ENCODE peak calls at places on chromosomes 1 and 21, in seven cellular contexts. N is suprapubic skin, S is stomach, V is sigmoid colon, M is GM12892, R is transverse colon, E is breast epithelium. D is an unnamed sample.

GRCh38 chr1:212614398-212615091 is 6.0 kb downstream of the ATF3 start:
- DNase-seq in R (no peak), N (no peak), S (no peak), E (no peak), V (no peak), M (no peak), D (no peak)

GRCh38 chr1:86769065-86769464 is 64.7 kb downstream of the SH3GLB1 start:
- DNase-seq in V (no peak), S (no peak), E (no peak), R (no peak), M (no peak), N (no peak), D (no peak)

GRCh38 chr1:219788091-219788490 is 140.3 kb downstream of the SLC30A10 start:
- DNase-seq in V (no peak), R (no peak), N (no peak), M (no peak), S (no peak), E (no peak), D (no peak)

GRCh38 chr1:116498789-116499628 is 71.8 kb downstream of the CD58 start:
- DNase-seq in R (peak; percentile 64), E (no peak), M (peak; percentile 32), S (no peak), N (no peak), V (no peak), D (peak; percentile 39)

GRCh38 chr1:152473887-152474537 is 36.6 kb upstream of the LCE5A start:
- DNase-seq in N (no peak), S (no peak), M (no peak), R (no peak), V (no peak), E (no peak), D (no peak)

GRCh38 chr1:11150326-11150725 is 38.8 kb upstream of the ANGPTL7 start:
- DNase-seq in M (no peak), V (peak; percentile 30), S (no peak), R (no peak), E (no peak), N (no peak), D (no peak)

GRCh38 chr1:27366411-27367159 is at the start of gene MAP3K6:
- DNase-seq in N (peak; percentile 95), V (peak; percentile 96), M (no peak), S (peak; percentile 90), R (peak; percentile 90), E (peak; percentile 95), D (peak; percentile 59)

GRCh38 chr1:230011333-230012092 is 55.5 kb upstream of the GALNT2 start:
- DNase-seq in M (no peak), E (no peak), V (no peak), N (no peak), R (no peak), S (no peak), D (no peak)

GRCh38 chr1:72568113-72568512 is 285.8 kb upstream of the NEGR1 start:
- DNase-seq in N (no peak), M (no peak), S (no peak), V (no peak), E (no peak), R (no peak), D (no peak)

GRCh38 chr1:94036721-94037120 is 84.2 kb downstream of the ABCA4 start:
- DNase-seq in V (no peak), R (no peak), M (no peak), S (no peak), E (no peak), N (no peak), D (no peak)

GRCh38 chr1:225931270-225932129 is 7.5 kb upstream of the PYCR2 start:
- DNase-seq in V (no peak), E (no peak), S (no peak), R (no peak), N (no peak), M (no peak), D (no peak)

GRCh38 chr1:55974714-55975441 is 604.5 kb downstream of the PLPP3 start:
- DNase-seq in M (no peak), E (no peak), N (no peak), V (no peak), R (no peak), S (no peak), D (no peak)

GRCh38 chr1:11535316-11535715 is 56.4 kb downstream of the DISP3 start:
- DNase-seq in N (no peak), R (no peak), V (no peak), S (no peak), E (no peak), M (no peak), D (no peak)

GRCh38 chr1:248196965-248197364 is at the start of gene OR2M3:
- DNase-seq in E (no peak), R (no peak), M (no peak), V (no peak), N (no peak), S (no peak), D (no peak)

GRCh38 chr21:34235514-34235913 is 128.3 kb upstream of the KCNE2 start:
- DNase-seq in E (no peak), M (no peak), R (no peak), N (no peak), V (no peak), S (no peak), D (no peak)

GRCh38 chr1:54488831-54489626 is 59.0 kb upstream of the ACOT11 start:
- DNase-seq in V (peak; percentile 90), R (peak; percentile 81), N (peak; percentile 86), M (peak; percentile 93), S (peak; percentile 82), E (peak; percentile 76), D (peak; percentile 93)

GRCh38 chr1:165367375-165367993 is 11.0 kb upstream of the LMX1A start:
- DNase-seq in S (peak; percentile 86), V (peak; percentile 90), E (peak; percentile 71), R (peak; percentile 83), N (peak; percentile 89), M (peak; percentile 51), D (peak; percentile 62)

GRCh38 chr1:185408675-185409270 is 91.7 kb upstream of the IVNS1ABP start:
- DNase-seq in E (no peak), M (no peak), R (no peak), V (no peak), S (no peak), N (no peak), D (no peak)

GRCh38 chr1:38760562-38760961 is 99.0 kb downstream of the RRAGC start:
- DNase-seq in N (no peak), M (no peak), S (no peak), R (no peak), V (no peak), E (no peak), D (no peak)

GRCh38 chr1:25837253-25837875 is 17.6 kb downstream of the MTFR1L start:
- DNase-seq in E (no peak), S (no peak), V (no peak), R (no peak), M (no peak), N (no peak), D (no peak)

GRCh38 chr1:164709108-164709507 is 150.1 kb downstream of the PBX1 start:
- DNase-seq in V (no peak), R (no peak), N (no peak), E (no peak), M (no peak), S (no peak), D (no peak)

GRCh38 chr1:9827558-9828185 is 3.9 kb upstream of the CLSTN1 start:
- DNase-seq in M (no peak), E (no peak), N (no peak), V (no peak), S (no peak), R (no peak), D (no peak)

GRCh38 chr1:76294470-76295194 is 220.1 kb downstream of the ST6GALNAC3 start:
- DNase-seq in M (no peak), N (no peak), E (no peak), R (no peak), V (no peak), S (no peak), D (no peak)

GRCh38 chr1:10631121-10631810 is 156.5 kb downstream of the PEX14 start:
- DNase-seq in N (peak; percentile 61), V (peak; percentile 61), R (no peak), M (no peak), E (no peak), S (no peak), D (no peak)

GRCh38 chr1:2335721-2336475 is 55.5 kb downstream of the MORN1 start:
- DNase-seq in E (peak; percentile 79), V (no peak), N (no peak), M (no peak), S (no peak), R (no peak), D (no peak)

GRCh38 chr21:22575165-22575584 is 1577.0 kb downstream of the NCAM2 start:
- DNase-seq in M (no peak), N (no peak), E (no peak), R (no peak), S (no peak), V (no peak), D (no peak)

DNA sequence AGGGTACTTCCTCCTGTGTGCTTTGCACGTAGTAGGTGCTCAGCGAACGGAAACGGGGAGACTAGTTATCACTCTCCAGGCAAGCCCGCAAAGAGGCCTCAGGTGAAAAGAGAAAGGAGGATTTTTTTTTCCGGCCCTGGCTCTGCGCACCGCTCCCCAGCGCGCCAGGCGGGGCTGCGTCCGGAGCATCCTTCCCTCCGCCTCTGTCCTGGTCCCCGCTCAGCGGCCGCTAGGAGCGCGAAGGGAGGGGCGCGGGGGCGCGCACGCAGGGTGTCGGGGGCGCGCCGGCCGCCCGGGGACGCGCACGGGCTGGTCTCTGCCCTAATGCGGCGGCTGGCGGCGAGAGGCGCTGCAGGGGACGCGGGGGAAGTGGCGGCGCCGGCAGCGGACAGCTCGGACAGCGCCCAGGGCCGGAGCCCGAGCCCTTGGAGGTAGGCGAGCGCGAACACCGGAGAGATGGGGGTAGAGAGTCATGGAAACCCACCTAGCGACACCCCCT is 42.3 kb upstream of the NFASC start:
- DNase-seq in N (no peak), M (peak; percentile 44), E (peak; percentile 70), R (peak; percentile 71), S (peak; percentile 48), V (peak; percentile 90), D (peak; percentile 57)
- TF ChIP-seq POLR2AphosphoS5 in N (no peak), M (no peak), E (no peak), R (peak; percentile 43), S (no peak), V (peak; percentile 83), D (no peak)

GRCh38 chr21:31558839-31559367 is 100.6 kb upstream of the SOD1 start:
- DNase-seq in M (peak; percentile 51), V (peak; percentile 86), S (peak; percentile 86), E (peak; percentile 78), N (peak; percentile 86), R (peak; percentile 89), D (peak; percentile 67)
- TF ChIP-seq POLR2AphosphoS5 in M (no peak), V (no peak), S (no peak), E (no peak), N (no peak), R (peak; percentile 12), D (no peak)

GRCh38 chr1:198443374-198444233 is 96.9 kb downstream of the ATP6V1G3 start:
- DNase-seq in V (no peak), N (no peak), R (no peak), S (no peak), M (no peak), E (no peak), D (no peak)
- TF ChIP-seq POLR2AphosphoS5 in V (no peak), N (no peak), R (no peak), S (no peak), M (no peak), E (no peak), D (no peak)

DNA sequence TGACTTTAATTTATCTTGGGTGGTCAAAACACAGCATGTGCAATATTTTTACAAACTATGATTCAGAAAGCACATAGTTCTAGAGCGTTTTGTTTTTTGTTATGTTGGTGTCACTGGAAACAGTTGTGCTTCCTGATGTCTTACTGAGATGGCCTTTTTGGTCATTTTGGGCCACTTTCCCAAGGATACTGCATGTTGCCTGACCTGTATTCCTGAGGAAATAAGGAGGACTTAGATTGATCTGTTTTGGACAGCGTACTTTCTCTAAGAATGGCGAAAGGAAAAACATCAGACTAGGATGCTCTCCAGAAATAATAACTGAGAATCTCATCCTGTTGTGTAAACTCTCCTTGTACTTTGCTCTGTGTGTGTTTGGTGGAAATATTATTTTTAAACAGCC is 451.2 kb downstream of the USP25 start:
- DNase-seq in E (no peak), N (no peak), V (no peak), M (no peak), S (no peak), R (no peak), D (no peak)
- TF ChIP-seq POLR2AphosphoS5 in E (no peak), N (no peak), V (no peak), M (no peak), S (no peak), R (no peak), D (no peak)